ENCODE peak calls at places on chromosomes 11 and 22, in seven cellular contexts. W is SW480; Z is CD8-positive, alpha-beta T cell; D is NCI-H2171; Q is breast epithelium; C is right lobe of liver; K is PC-3. U is an unnamed sample.

GRCh38 chr11:12528487-12528886 is 145.7 kb upstream of the TEAD1 start:
- DNase-seq in W (no peak), Z (no peak), D (no peak), Q (no peak), C (no peak), K (no peak), U (no peak)

GRCh38 chr11:1078191-1078601 is 3.5 kb downstream of the MUC2 start:
- DNase-seq in W (no peak), Z (no peak), D (no peak), Q (no peak), C (no peak), K (no peak), U (no peak)

GRCh38 chr11:11578542-11578941 is 43.3 kb downstream of the GALNT18 start:
- DNase-seq in W (no peak), Z (no peak), D (no peak), Q (no peak), C (no peak), K (no peak), U (no peak)

GRCh38 chr22:46594947-46595298 is 25.3 kb upstream of the GRAMD4 start:
- DNase-seq in W (no peak), Z (no peak), D (no peak), Q (no peak), C (peak; percentile 20), K (no peak), U (no peak)

GRCh38 chr11:98793276-98793675 is 227.5 kb upstream of the CNTN5 start:
- DNase-seq in W (no peak), Z (no peak), D (no peak), Q (no peak), C (no peak), K (no peak), U (no peak)

GRCh38 chr11:67311556-67312082 is 8.3 kb downstream of the SSH3 start:
- DNase-seq in W (no peak), Z (no peak), D (no peak), Q (peak; percentile 42), C (no peak), K (no peak), U (no peak)

GRCh38 chr11:126380909-126381308 is 25.4 kb downstream of the ST3GAL4 start:
- DNase-seq in W (no peak), Z (no peak), D (no peak), Q (no peak), C (no peak), K (no peak), U (no peak)

GRCh38 chr11:26778000-26778757 is 56.3 kb upstream of the SLC5A12 start:
- DNase-seq in W (no peak), Z (no peak), D (no peak), Q (no peak), C (no peak), K (peak; percentile 34), U (no peak)

GRCh38 chr11:11291432-11292015 is 61.5 kb downstream of the CSNK2A3 start:
- DNase-seq in W (no peak), Z (no peak), D (no peak), Q (no peak), C (no peak), K (no peak), U (no peak)

GRCh38 chr22:27573992-27574391 is 227.6 kb downstream of the MN1 start:
- DNase-seq in W (no peak), Z (no peak), D (no peak), Q (no peak), C (no peak), K (no peak), U (no peak)

GRCh38 chr11:59196777-59197176 is 15.9 kb downstream of the MPEG1 start:
- DNase-seq in W (no peak), Z (no peak), D (no peak), Q (no peak), C (no peak), K (no peak), U (no peak)

GRCh38 chr11:128318856-128319474 is 268.4 kb downstream of the ETS1 start:
- DNase-seq in W (no peak), Z (peak; percentile 75), D (no peak), Q (no peak), C (no peak), K (no peak), U (no peak)

GRCh38 chr11:87239001-87239400 is 201.3 kb downstream of the TMEM135 start:
- DNase-seq in W (no peak), Z (no peak), D (no peak), Q (no peak), C (no peak), K (no peak), U (no peak)

GRCh38 chr11:121656333-121657090 is 203.7 kb upstream of the SORL1-AS1 start:
- DNase-seq in W (no peak), Z (no peak), D (no peak), Q (no peak), C (no peak), K (no peak), U (no peak)

GRCh38 chr22:30877662-30878515 is 90.7 kb downstream of the MORC2 start:
- DNase-seq in W (no peak), Z (no peak), D (no peak), Q (no peak), C (no peak), K (peak; percentile 22), U (no peak)

GRCh38 chr11:33690290-33691050 is 10.2 kb downstream of the C11orf91 start:
- DNase-seq in W (peak; percentile 40), Z (no peak), D (no peak), Q (peak; percentile 71), C (peak; percentile 54), K (peak; percentile 97), U (no peak)

GRCh38 chr11:57482782-57483569 is 22.6 kb downstream of the RTN4RL2 start:
- DNase-seq in W (no peak), Z (peak; percentile 72), D (peak; percentile 86), Q (no peak), C (no peak), K (peak; percentile 32), U (no peak)

GRCh38 chr11:62123669-62124185 is at the start of gene INCENP:
- DNase-seq in W (peak; percentile 99), Z (peak; percentile 92), D (peak; percentile 97), Q (peak; percentile 97), C (peak; percentile 97), K (peak; percentile 100), U (no peak)

GRCh38 chr11:44842219-44842618 is 108.5 kb downstream of the TP53I11 start:
- DNase-seq in W (no peak), Z (no peak), D (no peak), Q (no peak), C (no peak), K (no peak), U (no peak)

GRCh38 chr22:18035740-18036139 is 11.4 kb upstream of the MICAL3 start:
- DNase-seq in W (peak; percentile 77), Z (no peak), D (no peak), Q (no peak), C (peak; percentile 92), K (peak; percentile 52), U (no peak)

GRCh38 chr22:17785185-17786184 is 11.2 kb upstream of the BID start:
- DNase-seq in W (peak; percentile 24), Z (peak; percentile 79), D (peak; percentile 56), Q (no peak), C (peak; percentile 86), K (peak; percentile 70), U (no peak)

GRCh38 chr11:130162733-130163132 is 3.2 kb downstream of the ST14 start:
- DNase-seq in W (peak; percentile 57), Z (no peak), D (no peak), Q (no peak), C (no peak), K (no peak), U (no peak)

GRCh38 chr11:16098827-16099226 is 257.5 kb downstream of the SOX6 start:
- DNase-seq in W (peak; percentile 22), Z (no peak), D (no peak), Q (no peak), C (no peak), K (no peak), U (no peak)

GRCh38 chr11:36292311-36292722 is 3.1 kb upstream of the COMMD9 start:
- DNase-seq in W (peak; percentile 43), Z (no peak), D (peak; percentile 35), Q (no peak), C (no peak), K (peak; percentile 67), U (no peak)

GRCh38 chr22:23036684-23037428 is 33.5 kb upstream of the GNAZ start:
- DNase-seq in W (no peak), Z (no peak), D (peak; percentile 61), Q (no peak), C (no peak), K (peak; percentile 74), U (no peak)

GRCh38 chr11:71386232-71386631 is 62.0 kb downstream of the DHCR7 start:
- DNase-seq in W (no peak), Z (no peak), D (no peak), Q (no peak), C (no peak), K (no peak), U (no peak)

GRCh38 chr11:93591247-93591898 is 48.2 kb upstream of the SMCO4 start:
- DNase-seq in W (peak; percentile 22), Z (no peak), D (no peak), Q (no peak), C (no peak), K (peak; percentile 50), U (no peak)

GRCh38 chr22:38948181-38948940 is 9.0 kb upstream of the APOBEC3A start:
- DNase-seq in W (no peak), Z (no peak), D (no peak), Q (peak; percentile 9), C (no peak), K (no peak), U (no peak)

GRCh38 chr11:65650547-65651338 is 12.0 kb downstream of the RELA start:
- DNase-seq in W (no peak), Z (peak; percentile 5), D (no peak), Q (peak; percentile 86), C (no peak), K (no peak), U (no peak)

GRCh38 chr11:70505761-70506657 is 107.7 kb downstream of the CTTN start:
- DNase-seq in W (no peak), Z (no peak), D (no peak), Q (no peak), C (peak; percentile 7), K (no peak), U (no peak)

GRCh38 chr11:132220464-132220863 is 850.0 kb downstream of the NTM start:
- DNase-seq in W (no peak), Z (no peak), D (no peak), Q (no peak), C (no peak), K (no peak), U (no peak)

GRCh38 chr22:29330753-29331152 is 15.3 kb upstream of the RASL10A start:
- DNase-seq in W (no peak), Z (no peak), D (no peak), Q (no peak), C (peak; percentile 76), K (no peak), U (no peak)

GRCh38 chr11:129417458-129417857 is 41.8 kb downstream of the BARX2 start:
- DNase-seq in W (no peak), Z (no peak), D (no peak), Q (no peak), C (no peak), K (no peak), U (no peak)

GRCh38 chr11:133889893-133890292 is 44.6 kb upstream of the SPATA19 start:
- DNase-seq in W (no peak), Z (no peak), D (no peak), Q (no peak), C (no peak), K (no peak), U (no peak)

GRCh38 chr22:25098445-25099081 is 101.1 kb upstream of the CRYBB3 start:
- DNase-seq in W (no peak), Z (no peak), D (no peak), Q (no peak), C (no peak), K (no peak), U (no peak)

GRCh38 chr22:36765131-36765942 is 10.6 kb downstream of the IFT27 start:
- DNase-seq in W (no peak), Z (no peak), D (no peak), Q (no peak), C (no peak), K (no peak), U (no peak)